ENCODE peak calls at places on chromosomes 4 and X, in six cellular contexts. U, S, B, T, K and D are unnamed samples.
A peak's percentile ranks its signal among the peaks of the same experiment; 100 is the strongest.

GRCh38 chr4:30720021-30720655 is at the start of gene PCDH7:
- DNase-seq in T (no peak), K (peak; percentile 29), B (no peak), S (peak; percentile 77), U (no peak), D (no peak)

GRCh38 chr4:143381171-143382118 is 44.8 kb downstream of the GAB1 start:
- DNase-seq in T (no peak), S (peak; percentile 96), U (peak; percentile 83), K (peak; percentile 71), B (no peak), D (peak; percentile 78)

GRCh38 chr4:67694662-67695061 is 6.3 kb downstream of the UBA6 start:
- DNase-seq in B (no peak), T (no peak), U (no peak), S (no peak), K (no peak), D (no peak)

GRCh38 chr4:101761405-101761804 is 29.1 kb upstream of the BANK1 start:
- DNase-seq in U (no peak), K (no peak), B (no peak), S (no peak), T (no peak), D (no peak)

GRCh38 chrX:107678957-107679740 is 50.8 kb downstream of the PRPS1 start:
- DNase-seq in K (peak; percentile 46), B (no peak), T (no peak), S (peak; percentile 93), U (peak; percentile 84), D (peak; percentile 86)

GRCh38 chrX:41148553-41148952 is 63.3 kb downstream of the USP9X start:
- DNase-seq in B (no peak), U (no peak), K (no peak), T (no peak), S (no peak), D (no peak)

GRCh38 chr4:139177888-139178609 is 1.0 kb upstream of the ELF2 start:
- DNase-seq in K (peak; percentile 94), B (peak; percentile 80), U (peak; percentile 97), T (peak; percentile 83), S (peak; percentile 98), D (peak; percentile 97)

GRCh38 chrX:28022371-28022770 is 41.1 kb upstream of the DCAF8L1 start:
- DNase-seq in T (no peak), K (no peak), S (no peak), U (no peak), B (no peak), D (no peak)

GRCh38 chrX:118730500-118731247 is 3.3 kb downstream of the IL13RA1 start:
- DNase-seq in U (no peak), K (no peak), B (no peak), S (no peak), T (no peak), D (no peak)

GRCh38 chrX:86195343-86195742 is 47.1 kb downstream of the DACH2 start:
- DNase-seq in B (no peak), U (no peak), K (no peak), S (no peak), T (no peak), D (no peak)

GRCh38 chrX:129593137-129593536 is 53.1 kb downstream of the OCRL start:
- DNase-seq in K (no peak), U (no peak), T (no peak), S (no peak), B (no peak), D (no peak)

GRCh38 chrX:46882266-46882665 is 30.0 kb upstream of the JADE3 start:
- DNase-seq in T (no peak), K (no peak), S (no peak), U (no peak), B (no peak), D (no peak)